ENCODE peak calls at places on chromosome 17, in six cellular contexts. W is K562, X is HepG2, L is GM12891, T is GM12878, D is H1. Z is an unnamed sample.

GRCh38 chr17:246851-247421 is 65.5 kb upstream of the DOC2B start:
- DNase-seq in L (no peak), D (no peak), T (no peak), W (no peak), X (no peak), Z (no peak)

GRCh38 chr17:42748906-42749798 is 4.3 kb upstream of the EZH1 start:
- DNase-seq in T (no peak), W (no peak), L (no peak), D (no peak), X (no peak), Z (no peak)

GRCh38 chr17:65051922-65052321 is 4.6 kb downstream of the GNA13 start:
- DNase-seq in L (no peak), T (no peak), D (no peak), W (no peak), X (no peak), Z (no peak)

GRCh38 chr17:68318103-68318991 is 27.1 kb downstream of the ARSG start:
- DNase-seq in T (no peak), L (no peak), D (no peak), W (no peak), X (peak; percentile 87), Z (no peak)

GRCh38 chr17:62627219-62627903 is at the start of gene MRC2:
- DNase-seq in T (no peak), L (peak; percentile 71), W (peak; percentile 76), X (no peak), D (no peak), Z (peak; percentile 58)

GRCh38 chr17:13600475-13601316 is 1.0 kb downstream of the HS3ST3A1 start:
- DNase-seq in W (peak; percentile 23), D (no peak), L (peak; percentile 12), X (no peak), T (no peak), Z (peak; percentile 9)

GRCh38 chr17:36949461-36949927 is 740 bp downstream of the AATF start:
- DNase-seq in T (no peak), X (peak; percentile 18), D (no peak), W (no peak), L (no peak), Z (no peak)

GRCh38 chr17:1865252-1866037 is 35.6 kb downstream of the RPA1 start:
- DNase-seq in W (peak; percentile 49), D (no peak), X (peak; percentile 35), L (peak; percentile 37), T (no peak), Z (peak; percentile 27)

GRCh38 chr17:1951920-1952319 is 73.2 kb downstream of the RTN4RL1 start:
- DNase-seq in W (no peak), X (no peak), L (no peak), T (no peak), D (no peak), Z (no peak)

GRCh38 chr17:57649731-57650484 is 95.2 kb downstream of the CCDC182 start:
- DNase-seq in W (peak; percentile 21), X (no peak), L (no peak), T (no peak), D (no peak), Z (no peak)

GRCh38 chr17:7177954-7178477 is 1.2 kb downstream of the ASGR1 start:
- DNase-seq in W (peak; percentile 34), L (no peak), X (peak; percentile 65), T (no peak), D (no peak), Z (no peak)

GRCh38 chr17:75450270-75450669 is 6.2 kb upstream of the TMEM94 start:
- DNase-seq in X (no peak), L (no peak), D (no peak), T (no peak), W (no peak), Z (no peak)

GRCh38 chr17:72634621-72635020 is 457.9 kb downstream of the SLC39A11 start:
- DNase-seq in T (no peak), L (no peak), D (no peak), X (no peak), W (no peak), Z (no peak)

GRCh38 chr17:56870163-56870651 is 36.3 kb downstream of the DGKE start:
- DNase-seq in W (no peak), L (no peak), D (no peak), T (peak; percentile 75), X (peak; percentile 16), Z (no peak)

GRCh38 chr17:73776978-73777567 is 132.8 kb upstream of the SDK2 start:
- DNase-seq in X (no peak), W (no peak), L (no peak), T (no peak), D (no peak), Z (no peak)
- TF ChIP-seq POLR2AphosphoS5 in X (no peak), W (no peak), L (no peak), T (no peak), D (no peak), Z (no peak)

GRCh38 chr17:78781339-78782304 is at the start of gene CYTH1:
- DNase-seq in D (no peak), L (no peak), W (peak; percentile 31), X (no peak), T (no peak), Z (no peak)
- TF ChIP-seq POLR2A in D (no peak), L (no peak), W (no peak), X (no peak), T (peak; percentile 85), Z (peak; percentile 63)

GRCh38 chr17:32795339-32795979 is 81.5 kb downstream of the MYO1D start:
- DNase-seq in W (no peak), D (no peak), X (no peak), T (no peak), L (no peak), Z (no peak)
- TF ChIP-seq TAF1 in W (no peak), D (no peak), X (no peak), T (no peak), L (no peak), Z (no peak)

GRCh38 chr17:49691086-49691676 is 13.3 kb upstream of the SPOP start:
- DNase-seq in W (no peak), D (no peak), L (no peak), T (no peak), X (no peak), Z (no peak)
- TF ChIP-seq POLR2AphosphoS5 in W (no peak), D (no peak), L (no peak), T (no peak), X (no peak), Z (no peak)

GRCh38 chr17:29148790-29149430 is 31.3 kb downstream of the MYO18A start:
- DNase-seq in T (peak; percentile 79), L (peak; percentile 92), X (peak; percentile 87), W (peak; percentile 97), D (peak; percentile 92), Z (peak; percentile 91)
- TF ChIP-seq POLR2A in T (peak; percentile 88), L (peak; percentile 75), X (peak; percentile 33), W (no peak), D (no peak), Z (peak; percentile 74)

GRCh38 chr17:50149425-50150353 is 788 bp downstream of the PPP1R9B start:
- DNase-seq in L (no peak), X (no peak), D (no peak), T (no peak), W (peak; percentile 45), Z (no peak)

GRCh38 chr17:50147841-50148225 is 2.6 kb downstream of the PPP1R9B start:
- DNase-seq in L (no peak), D (no peak), T (no peak), W (no peak), X (peak; percentile 90), Z (no peak)

GRCh38 chr17:50149099-50149424 is 1.4 kb downstream of the PPP1R9B start:
- DNase-seq in X (no peak), D (no peak), L (no peak), W (no peak), T (no peak), Z (no peak)

GRCh38 chr17:50146927-50147640 is 3.4 kb downstream of the PPP1R9B start:
- DNase-seq in L (no peak), X (no peak), D (no peak), T (no peak), W (no peak), Z (no peak)

GRCh38 chr17:50148226-50149098 is 2.0 kb downstream of the PPP1R9B start:
- DNase-seq in X (peak; percentile 51), T (peak; percentile 81), L (peak; percentile 72), W (peak; percentile 82), D (no peak), Z (peak; percentile 74)
- TF ChIP-seq TAF1 in X (no peak), T (peak; percentile 44), L (peak; percentile 40), W (no peak), D (no peak), Z (peak; percentile 35)

GRCh38 chr17:15453782-15454181 is 13.6 kb downstream of the CDRT4 start:
- DNase-seq in X (no peak), L (no peak), W (no peak), T (no peak), D (no peak), Z (no peak)

GRCh38 chr17:15454328-15454727 is 13.1 kb downstream of the CDRT4 start:
- DNase-seq in X (no peak), L (no peak), D (no peak), T (no peak), W (no peak), Z (no peak)

GRCh38 chr17:15457723-15458094 is 9.7 kb downstream of the CDRT4 start:
- DNase-seq in W (no peak), D (no peak), L (no peak), X (no peak), T (no peak), Z (no peak)

GRCh38 chr17:15456486-15456885 is 10.9 kb downstream of the CDRT4 start:
- DNase-seq in X (no peak), D (no peak), W (no peak), L (no peak), T (no peak), Z (no peak)

GRCh38 chr17:15456972-15457722 is 10.3 kb downstream of the CDRT4 start:
- DNase-seq in L (no peak), W (no peak), X (peak; percentile 61), D (no peak), T (no peak), Z (no peak)
- TF ChIP-seq POLR2AphosphoS5 in L (no peak), W (no peak), X (no peak), D (no peak), T (no peak), Z (no peak)